ENCODE peak calls at places on chromosomes 4 and X, in five cellular contexts. M, C, N, L and V are unnamed samples.

GRCh38 chrX:115582035-115582870 is 21.3 kb downstream of the PLS3 start:
- DNase-seq in M (no peak), C (peak), N (no peak), L (no peak), V (no peak)

GRCh38 chrX:13248867-13249521 is 70.9 kb downstream of the ATXN3L start:
- DNase-seq in M (no peak), C (peak), N (no peak), L (no peak), V (no peak)

GRCh38 chr4:78441786-78442185 is 109.8 kb upstream of the ANXA3 start:
- DNase-seq in M (no peak), C (no peak), N (no peak), L (no peak), V (no peak)

GRCh38 chr4:28357985-28358384 is 1497.3 kb downstream of the STIM2 start:
- DNase-seq in M (no peak), C (no peak), N (peak), L (no peak), V (no peak)

GRCh38 chrX:117996918-117997480 is 119.6 kb downstream of the KLHL13 start:
- DNase-seq in M (no peak), C (no peak), N (no peak), L (no peak), V (no peak)

GRCh38 chr4:4801013-4801412 is 58.5 kb upstream of the MSX1 start:
- DNase-seq in M (no peak), C (peak), N (peak), L (no peak), V (no peak)

GRCh38 chr4:145440292-145441007 is 41.2 kb upstream of the SMAD1 start:
- DNase-seq in M (no peak), C (no peak), N (no peak), L (no peak), V (no peak)

GRCh38 chr4:182429896-182430295 is 186.7 kb downstream of the TENM3 start:
- DNase-seq in M (no peak), C (no peak), N (no peak), L (no peak), V (no peak)

GRCh38 chr4:168569909-168570276 is 73.0 kb downstream of the PALLD start:
- DNase-seq in M (no peak), C (no peak), N (no peak), L (no peak), V (no peak)

GRCh38 chr4:83234902-83235644 is 49.5 kb downstream of the COQ2 start:
- DNase-seq in M (no peak), C (no peak), N (no peak), L (no peak), V (no peak)

GRCh38 chr4:140252742-140253555 is 99.0 kb upstream of the MAML3 start:
- DNase-seq in M (peak), C (peak), N (no peak), L (peak), V (peak)

GRCh38 chrX:80817002-80817401 is 7.3 kb upstream of the BRWD3 start:
- DNase-seq in M (no peak), C (peak), N (no peak), L (no peak), V (no peak)

GRCh38 chrX:13888284-13888683 is 71.4 kb upstream of the GPM6B start:
- DNase-seq in M (no peak), C (no peak), N (no peak), L (no peak), V (no peak)

GRCh38 chr4:125551967-125552366 is 237.2 kb downstream of the FAT4 start:
- DNase-seq in M (no peak), C (no peak), N (no peak), L (no peak), V (no peak)

GRCh38 chrX:11632732-11633131 is 33.0 kb downstream of the ARHGAP6 start:
- DNase-seq in M (no peak), C (no peak), N (no peak), L (peak), V (no peak)

GRCh38 chr4:83582289-83582756 is 46.4 kb downstream of the GPAT3 start:
- DNase-seq in M (no peak), C (peak), N (peak), L (no peak), V (no peak)

GRCh38 chrX:50812995-50813842 is 775 bp downstream of the SHROOM4 start:
- DNase-seq in M (peak), C (peak), N (no peak), L (peak), V (peak)

GRCh38 chrX:50818986-50819385 is 5.0 kb upstream of the SHROOM4 start:
- DNase-seq in M (no peak), C (no peak), N (no peak), L (no peak), V (no peak)

GRCh38 chrX:50813843-50814661 is at the start of gene SHROOM4:
- DNase-seq in M (peak), C (peak), N (no peak), L (peak), V (peak)

GRCh38 chrX:50814701-50815476 is 895 bp upstream of the SHROOM4 start:
- DNase-seq in M (no peak), C (peak), N (no peak), L (no peak), V (no peak)
- H3K4me3 ChIP-seq in M (peak), C (peak), N (peak), L (peak), V (peak)

GRCh38 chrX:45807572-45808425 is 607.1 kb upstream of the DIPK2B start:
- DNase-seq in M (no peak), C (peak), N (no peak), L (no peak), V (no peak)
- H3K4me3 ChIP-seq in M (peak), C (peak), N (no peak), L (no peak), V (peak)

DNA sequence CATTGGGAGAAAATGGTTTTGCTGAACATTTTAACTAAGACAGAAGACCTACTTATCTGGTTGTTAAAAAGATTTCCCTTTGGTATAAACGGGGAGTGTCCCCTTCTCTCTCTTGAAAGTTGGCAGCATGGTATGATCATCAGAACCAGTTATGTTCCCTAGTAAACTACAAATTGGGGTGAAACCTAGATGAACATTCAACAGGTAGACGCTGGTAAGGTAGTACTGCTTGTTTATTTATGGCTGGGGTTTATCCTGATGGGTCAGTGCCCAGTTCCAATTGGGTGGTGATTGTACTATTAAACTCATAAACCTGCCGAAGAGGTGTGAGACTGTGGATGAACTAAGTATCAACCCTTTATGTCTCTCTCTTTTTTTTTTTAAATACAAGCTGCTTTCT is 100.5 kb downstream of the MBNL3 start:
- DNase-seq in M (no peak), C (no peak), N (no peak), L (no peak), V (no peak)
- H3K4me3 ChIP-seq in M (no peak), C (no peak), N (no peak), L (no peak), V (no peak)

GRCh38 chr4:123701046-123701445 is 304.5 kb downstream of the SPRY1 start:
- DNase-seq in M (no peak), C (no peak), N (no peak), L (no peak), V (no peak)
- H3K4me3 ChIP-seq in M (peak), C (peak), N (no peak), L (no peak), V (no peak)

GRCh38 chrX:77899081-77899828 is at the start of gene COX7B:
- DNase-seq in M (peak), C (peak), N (peak), L (peak), V (no peak)

GRCh38 chrX:77900688-77901087 is 1.4 kb downstream of the COX7B start:
- DNase-seq in M (no peak), C (no peak), N (no peak), L (no peak), V (no peak)

DNA sequence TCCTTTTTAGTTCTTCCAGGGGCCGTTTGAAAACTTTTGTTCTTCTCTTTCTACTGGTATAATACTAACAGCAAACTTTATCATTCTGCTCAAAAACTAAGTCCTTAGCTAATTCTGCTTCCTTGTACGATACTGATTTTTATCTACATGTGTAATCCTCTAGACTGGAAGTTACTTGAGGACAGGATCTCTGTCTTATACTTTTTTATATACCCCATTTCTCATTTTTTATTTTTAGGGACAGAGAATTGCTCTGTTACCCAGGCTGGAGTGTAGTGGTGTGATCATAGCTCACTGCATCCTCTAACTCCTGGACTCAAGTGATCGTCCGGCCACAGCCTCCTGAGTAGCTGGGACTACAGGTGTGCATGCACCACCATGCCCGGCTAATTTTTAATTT is 2.2 kb downstream of the COX7B start:
- DNase-seq in M (no peak), C (no peak), N (no peak), L (no peak), V (no peak)
- H3K4me3 ChIP-seq in M (no peak), C (no peak), N (no peak), L (peak), V (no peak)

GRCh38 chr4:88005086-88005485 is 2.3 kb upstream of the PKD2 start:
- DNase-seq in M (peak), C (peak), N (no peak), L (peak), V (no peak)
- H3K4me3 ChIP-seq in M (peak), C (no peak), N (no peak), L (no peak), V (no peak)

GRCh38 chr4:52846502-52846901 is 15.6 kb upstream of the RASL11B start:
- DNase-seq in M (no peak), C (no peak), N (no peak), L (no peak), V (no peak)

GRCh38 chr4:52843351-52843750 is 18.8 kb upstream of the RASL11B start:
- DNase-seq in M (no peak), C (no peak), N (no peak), L (no peak), V (no peak)

GRCh38 chr4:52843958-52844357 is 18.2 kb upstream of the RASL11B start:
- DNase-seq in M (no peak), C (no peak), N (no peak), L (no peak), V (no peak)

GRCh38 chr4:52842788-52843187 is 19.3 kb upstream of the RASL11B start:
- DNase-seq in M (no peak), C (no peak), N (no peak), L (no peak), V (no peak)

DNA sequence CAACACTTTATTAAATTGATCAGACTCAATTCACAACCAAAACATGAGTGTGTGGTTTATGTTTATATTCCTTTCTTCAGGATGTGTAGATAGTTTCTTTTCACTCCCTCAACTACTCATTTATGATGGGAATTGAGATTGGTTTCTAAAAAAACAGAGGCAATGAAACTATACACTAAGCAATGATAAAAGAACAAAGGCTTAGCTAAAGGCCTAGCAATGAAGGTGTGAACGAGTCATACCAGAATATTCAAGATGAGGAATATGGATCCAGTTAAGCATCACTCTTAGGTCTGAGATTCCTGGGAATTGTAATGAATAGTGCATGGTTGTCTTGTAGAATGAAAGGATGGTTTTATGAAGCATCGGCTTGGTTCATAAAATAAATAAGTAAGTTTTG is 17.5 kb upstream of the RASL11B start:
- DNase-seq in M (no peak), C (no peak), N (no peak), L (no peak), V (no peak)
- H3K4me3 ChIP-seq in M (no peak), C (no peak), N (no peak), L (no peak), V (no peak)

GRCh38 chrX:40267334-40268118 is 169.8 kb upstream of the BCOR start:
- DNase-seq in M (peak), C (no peak), N (no peak), L (no peak), V (no peak)
- H3K4me3 ChIP-seq in M (peak), C (peak), N (peak), L (peak), V (peak)

DNA sequence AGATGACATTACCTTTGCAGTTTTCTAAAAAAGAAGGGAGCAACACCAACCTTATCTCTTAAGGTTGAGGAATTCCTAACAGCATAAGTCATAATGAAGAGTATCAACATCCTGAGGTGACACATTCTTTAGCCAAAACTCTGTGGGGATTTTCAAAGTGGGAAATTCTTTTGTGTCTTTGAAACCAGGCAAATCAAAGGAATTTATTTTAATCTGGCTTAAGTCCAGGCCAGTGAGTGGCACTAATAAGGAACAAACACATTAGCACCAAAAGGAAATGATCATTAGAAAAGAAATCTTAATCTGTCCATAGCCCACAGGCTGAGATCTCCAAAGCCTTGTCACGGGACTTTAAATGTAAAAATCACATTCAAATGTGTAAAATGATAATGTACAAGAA is 110.1 kb downstream of the LARP7 start:
- DNase-seq in M (no peak), C (no peak), N (no peak), L (no peak), V (no peak)
- H3K4me3 ChIP-seq in M (no peak), C (no peak), N (no peak), L (no peak), V (no peak)

DNA sequence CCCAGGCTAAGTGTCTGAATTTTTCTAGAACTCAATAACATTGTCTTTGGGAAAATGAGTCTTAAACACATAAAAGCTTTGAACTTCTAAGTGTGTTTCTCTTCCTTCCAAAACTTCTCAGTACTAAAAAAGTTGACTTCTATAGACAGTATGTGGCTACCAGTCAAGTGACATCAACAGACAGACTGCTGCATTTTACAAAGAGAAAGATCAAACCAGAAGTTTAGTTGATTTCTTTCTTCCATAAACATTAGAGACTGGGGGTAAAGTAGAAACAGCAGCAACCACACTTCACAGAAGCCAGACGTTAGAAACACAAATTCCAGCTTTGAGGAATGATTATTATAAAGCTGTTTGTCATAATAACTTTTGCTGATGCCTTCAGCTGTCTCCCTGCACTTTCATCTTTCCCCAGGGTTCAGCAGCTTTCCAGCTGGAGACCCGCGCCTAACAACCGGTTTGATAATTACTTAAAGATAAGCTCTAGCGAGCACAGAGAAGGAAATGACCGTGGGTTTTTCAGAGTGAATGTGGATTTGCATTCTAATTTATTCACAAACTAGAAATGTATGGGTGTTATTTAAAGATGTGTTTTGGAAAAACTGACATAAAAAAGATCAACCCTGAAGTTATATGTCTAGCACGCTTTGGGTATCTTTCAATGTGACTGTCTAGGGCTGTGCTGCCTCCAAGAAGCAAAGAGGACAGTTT is 15.2 kb upstream of the ENAM start:
- DNase-seq in M (no peak), C (no peak), N (no peak), L (no peak), V (no peak)
- H3K4me3 ChIP-seq in M (peak), C (no peak), N (no peak), L (peak), V (no peak)